ENCODE peak calls at places on chromosomes 16 and 17, in seven cellular contexts. W is heart right ventricle, X is HCT116, Y is GM23248, H is ovary, O is body of pancreas, Z is right cardiac atrium. T is an unnamed sample. For H3K9me3, the result is how much of the 10 kb centered on the place peaks cover.

GRCh38 chr16:58418601-58419000 is 26.3 kb downstream of the GINS3 start:
- DNase-seq in Y (peak), H (no peak), W (peak), X (no peak), O (no peak), Z (peak), T (peak)

GRCh38 chr17:57281887-57282653 is 25.7 kb downstream of the MSI2 start:
- DNase-seq in Z (no peak), X (no peak), Y (no peak), H (no peak), O (no peak), W (no peak), T (no peak)

GRCh38 chr17:8954339-8954738 is 11.2 kb downstream of the PIK3R5 start:
- DNase-seq in Y (no peak), Z (peak), X (no peak), W (peak), O (peak), H (no peak), T (no peak)

GRCh38 chr17:2102931-2103398 is 48.1 kb downstream of the HIC1 start:
- DNase-seq in W (no peak), O (no peak), X (peak), Y (peak), Z (no peak), H (no peak), T (peak)

GRCh38 chr17:41863074-41863843 is 2.0 kb downstream of the KLHL11 start:
- DNase-seq in Z (no peak), W (no peak), X (no peak), Y (no peak), H (no peak), O (no peak), T (no peak)

GRCh38 chr17:73017653-73018052 is 74.8 kb downstream of the SLC39A11 start:
- DNase-seq in H (no peak), X (no peak), O (no peak), Y (peak), W (no peak), Z (no peak), T (no peak)

GRCh38 chr17:47188266-47188665 is 829 bp downstream of the CDC27 start:
- DNase-seq in Y (peak), X (no peak), O (peak), W (no peak), H (no peak), Z (no peak), T (peak)

GRCh38 chr17:37671028-37671812 is 28.0 kb upstream of the DDX52 start:
- DNase-seq in Z (no peak), H (no peak), W (no peak), X (no peak), O (no peak), Y (no peak), T (no peak)

GRCh38 chr17:9225305-9226101 is 204.2 kb downstream of the NTN1 start:
- DNase-seq in W (no peak), Z (peak), X (no peak), H (no peak), Y (no peak), O (no peak), T (no peak)

GRCh38 chr17:19022128-19022527 is 17.6 kb upstream of the FAM83G start:
- DNase-seq in X (no peak), H (no peak), W (no peak), O (no peak), Z (no peak), Y (no peak), T (no peak)

GRCh38 chr17:7824021-7824924 is 9.7 kb upstream of the KDM6B start:
- DNase-seq in Y (no peak), W (no peak), Z (no peak), X (no peak), H (no peak), O (no peak), T (no peak)

GRCh38 chr17:80898706-80899105 is 92.9 kb upstream of the CHMP6 start:
- DNase-seq in H (no peak), O (no peak), Y (no peak), Z (peak), W (no peak), X (no peak), T (no peak)

GRCh38 chr16:68985855-68986254 is 119.6 kb upstream of the HAS3 start:
- DNase-seq in Z (no peak), X (peak), W (no peak), Y (peak), H (peak), O (no peak), T (no peak)

GRCh38 chr16:58814348-58814801 is 80.3 kb upstream of the GOT2 start:
- DNase-seq in O (peak), Z (peak), H (peak), X (peak), Y (peak), W (peak), T (peak)

GRCh38 chr17:36977066-36977465 is 28.3 kb downstream of the AATF start:
- DNase-seq in W (no peak), X (no peak), H (no peak), Z (no peak), O (no peak), Y (no peak), T (no peak)

GRCh38 chr17:77963441-77963840 is 4.9 kb downstream of the TNRC6C start:
- DNase-seq in Y (peak), X (no peak), Z (no peak), W (no peak), O (peak), H (peak), T (no peak)

GRCh38 chr17:7852919-7853692 is 1.8 kb upstream of the TMEM88 start:
- DNase-seq in W (no peak), H (no peak), Z (peak), X (no peak), O (no peak), Y (no peak), T (no peak)

GRCh38 chr17:7177954-7178477 is 1.2 kb downstream of the ASGR1 start:
- DNase-seq in Y (peak), H (no peak), O (peak), X (no peak), Z (no peak), W (no peak), T (peak)

GRCh38 chr17:82795615-82796014 is 43.8 kb downstream of the TBCD start:
- DNase-seq in H (no peak), Y (no peak), W (no peak), O (no peak), X (no peak), Z (no peak), T (no peak)

GRCh38 chr17:70278846-70279465 is 109.6 kb downstream of the KCNJ2 start:
- DNase-seq in H (no peak), W (no peak), Y (no peak), O (no peak), Z (no peak), X (no peak), T (no peak)

GRCh38 chr16:592518-593306 is 2.8 kb downstream of the RAB40C start:
- DNase-seq in W (no peak), Z (peak), O (peak), X (no peak), H (no peak), Y (peak), T (no peak)

GRCh38 chr17:55157165-55157564 is 107.6 kb upstream of the HLF start:
- DNase-seq in Y (peak), O (peak), H (no peak), Z (no peak), W (no peak), X (no peak), T (no peak)

GRCh38 chr16:23319861-23320615 is 17.9 kb downstream of the SCNN1B start:
- DNase-seq in X (no peak), O (no peak), H (no peak), W (no peak), Y (no peak), Z (no peak), T (no peak)

GRCh38 chr16:4525634-4526277 is 12.8 kb downstream of the CDIP1 start:
- DNase-seq in W (no peak), H (no peak), Y (peak), Z (no peak), O (no peak), X (no peak), T (no peak)

GRCh38 chr17:41792835-41793748 is 6.6 kb upstream of the JUP start:
- DNase-seq in Y (peak), W (peak), X (peak), H (peak), Z (peak), O (peak), T (peak)

GRCh38 chr17:1003972-1004768 is 7.2 kb downstream of the TIMM22 start:
- DNase-seq in O (no peak), X (no peak), H (peak), Y (no peak), Z (peak), W (no peak), T (no peak)

GRCh38 chr16:51107742-51108141 is 43.3 kb downstream of the SALL1 start:
- DNase-seq in H (no peak), O (no peak), W (no peak), X (no peak), Y (no peak), Z (no peak), T (no peak)

GRCh38 chr17:79802039-79802735 is 5.3 kb upstream of the CBX8 start:
- DNase-seq in Z (no peak), W (no peak), O (no peak), H (no peak), Y (no peak), X (no peak), T (no peak)

GRCh38 chr16:27383511-27384243 is 18.3 kb upstream of the IL21R start:
- DNase-seq in X (no peak), O (peak), H (no peak), Y (no peak), W (peak), Z (peak), T (no peak)

GRCh38 chr17:15782809-15783208 is 50.7 kb downstream of the TBC1D26 start:
- DNase-seq in Y (peak), W (peak), X (no peak), O (peak), H (peak), Z (peak), T (no peak)

GRCh38 chr17:76929572-76929971 is 61.4 kb downstream of the MGAT5B start:
- DNase-seq in Z (no peak), H (no peak), W (no peak), X (no peak), Y (no peak), O (no peak), T (no peak)

GRCh38 chr16:81532491-81533174 is 88.0 kb downstream of the CMIP start:
- DNase-seq in Z (no peak), O (peak), X (no peak), W (no peak), H (no peak), Y (no peak), T (no peak)

GRCh38 chr17:57407287-57408063 is 151.2 kb downstream of the MSI2 start:
- DNase-seq in Y (no peak), H (no peak), Z (no peak), O (peak), W (no peak), X (no peak), T (no peak)

GRCh38 chr16:81817296-81817695 is 38.2 kb downstream of the PLCG2 start:
- DNase-seq in X (no peak), Y (no peak), O (no peak), Z (no peak), H (no peak), W (no peak), T (no peak)

GRCh38 chr17:27381007-27381501 is 75.2 kb upstream of the KSR1 start:
- DNase-seq in Z (peak), O (peak), W (peak), Y (peak), H (peak), X (peak), T (peak)

GRCh38 chr16:75483222-75483621 is 12.0 kb downstream of the CHST6 start:
- DNase-seq in X (peak), H (no peak), Y (no peak), W (no peak), Z (no peak), O (no peak), T (no peak)

GRCh38 chr17:49557204-49558024 is 18.3 kb upstream of the NXPH3 start:
- DNase-seq in X (peak), W (no peak), O (peak), H (no peak), Z (peak), Y (peak), T (no peak)

GRCh38 chr17:14201595-14201994 is 35.1 kb downstream of the CDRT15 start:
- DNase-seq in H (no peak), O (peak), Z (peak), W (no peak), Y (no peak), X (no peak), T (no peak)
- H3K4me3 ChIP-seq in H (no peak), O (no peak), Z (no peak), W (no peak), Y (no peak), X (no peak), T (no peak)

GRCh38 chr16:3523281-3523680 is 22.5 kb downstream of the CLUAP1 start:
- DNase-seq in Y (no peak), H (no peak), O (no peak), W (no peak), X (no peak), Z (no peak), T (no peak)
- H3K9me3 ChIP-seq in Y (under half), H (under half), O (under half), W (under half), X (under half), Z (under half), T (under half)

GRCh38 chr17:39929657-39930407 is 2.3 kb downstream of the LRRC3C start:
- DNase-seq in O (no peak), W (no peak), Y (peak), H (no peak), Z (no peak), X (no peak), T (peak)
- H3K4me3 ChIP-seq in O (no peak), W (no peak), Y (peak), H (no peak), Z (no peak), X (peak), T (peak)

DNA sequence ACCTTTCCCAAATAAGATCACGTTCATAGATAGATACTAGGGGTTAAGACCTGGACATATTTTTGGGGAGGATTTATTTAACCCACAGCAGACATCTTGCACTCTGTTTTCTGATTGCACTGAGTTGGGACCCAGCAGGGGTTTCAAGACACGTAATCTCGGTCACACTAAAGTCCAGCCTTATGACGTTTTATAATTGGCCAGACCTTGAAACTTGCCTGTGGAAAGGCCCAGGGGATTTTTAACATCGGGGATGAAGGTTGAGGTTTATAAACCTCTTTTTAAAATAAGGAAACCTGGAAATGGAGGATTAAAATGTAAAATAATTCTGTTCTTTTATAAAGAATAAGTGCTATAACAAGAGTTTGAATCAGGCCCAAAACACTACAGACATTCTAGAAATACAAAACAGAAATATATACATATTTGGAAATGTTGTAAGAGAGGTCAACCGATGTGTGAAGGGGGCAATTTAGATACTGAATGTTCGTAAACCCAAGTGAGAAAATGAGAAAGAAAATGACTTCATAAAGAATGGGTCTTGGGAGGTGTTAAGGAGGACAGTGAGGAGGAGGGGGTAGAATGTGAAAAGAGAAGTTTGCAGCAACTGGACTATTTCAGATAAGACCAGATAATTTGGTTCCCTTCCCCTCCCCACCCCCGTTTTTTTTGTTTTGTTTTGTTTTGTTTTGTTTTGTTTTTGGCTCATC is 61.1 kb upstream of the NOL11 start:
- DNase-seq in Y (no peak), H (no peak), X (no peak), Z (no peak), W (no peak), O (no peak), T (no peak)
- H3K9me3 ChIP-seq in Y (under half), H (under half), X (under half), Z (under half), W (under half), O (under half), T (under half)